ENCODE peak calls at places on chromosomes 6 and 20, in four cellular contexts. K, E, C and H are unnamed samples.

GRCh38 chr6:38501931-38502330 is 137.8 kb downstream of the BTBD9 start:
- DNase-seq in C (no peak), E (no peak), K (no peak), H (no peak)

GRCh38 chr6:113401231-113401630 is 455.9 kb upstream of the MARCKS start:
- DNase-seq in E (no peak), C (no peak), K (peak), H (no peak)

GRCh38 chr6:125250511-125250910 is 51.3 kb downstream of the HDDC2 start:
- DNase-seq in E (no peak), K (no peak), C (no peak), H (no peak)

GRCh38 chr6:106163966-106164877 is 78.1 kb downstream of the PRDM1 start:
- DNase-seq in E (no peak), K (peak), C (no peak), H (peak)

GRCh38 chr20:23371496-23371895 is 9.5 kb downstream of the GZF1 start:
- DNase-seq in K (no peak), C (no peak), E (no peak), H (no peak)

GRCh38 chr20:10641467-10641866 is 32.3 kb downstream of the JAG1 start:
- DNase-seq in K (no peak), E (no peak), C (no peak), H (no peak)

GRCh38 chr6:25578538-25578937 is 73.5 kb upstream of the SCGN start:
- DNase-seq in K (no peak), E (no peak), C (no peak), H (no peak)

GRCh38 chr20:51326241-51326819 is 216.2 kb downstream of the NFATC2 start:
- DNase-seq in K (peak), E (no peak), C (peak), H (no peak)

GRCh38 chr6:43978473-43979360 is 148.5 kb downstream of the MRPL14 start:
- DNase-seq in E (no peak), K (peak), C (peak), H (no peak)

GRCh38 chr6:66948106-66948505 is 1241.1 kb upstream of the EYS start:
- DNase-seq in E (peak), K (peak), C (no peak), H (peak)

GRCh38 chr20:46056970-46057855 is 28.2 kb downstream of the SLC12A5 start:
- DNase-seq in K (peak), E (peak), C (no peak), H (no peak)

GRCh38 chr20:50385733-50386640 is 124.2 kb upstream of the PTPN1 start:
- DNase-seq in E (no peak), K (no peak), C (no peak), H (no peak)

GRCh38 chr6:82617648-82618047 is 254.0 kb downstream of the TPBG start:
- DNase-seq in C (no peak), E (no peak), K (no peak), H (no peak)
- H3K4me3 ChIP-seq in C (no peak), E (no peak), K (no peak), H (no peak)

GRCh38 chr20:21398109-21398480 is 769 bp upstream of the NKX2-4 start:
- DNase-seq in K (no peak), E (no peak), C (no peak), H (no peak)

GRCh38 chr20:21398505-21399057 is 1.3 kb upstream of the NKX2-4 start:
- DNase-seq in K (no peak), C (no peak), E (no peak), H (no peak)

GRCh38 chr20:21396045-21396893 is 1.1 kb downstream of the NKX2-4 start:
- DNase-seq in E (peak), C (no peak), K (no peak), H (no peak)

GRCh38 chr20:21396921-21397340 is 395 bp downstream of the NKX2-4 start:
- DNase-seq in K (no peak), C (no peak), E (no peak), H (no peak)

GRCh38 chr20:21397341-21398108 is at the start of gene NKX2-4:
- DNase-seq in E (no peak), K (no peak), C (no peak), H (no peak)
- H3K4me3 ChIP-seq in E (no peak), K (no peak), C (no peak), H (no peak)

GRCh38 chr6:79077680-79078056 is 386 bp downstream of the PHIP start:
- DNase-seq in K (no peak), C (no peak), E (no peak), H (no peak)

GRCh38 chr6:79076881-79077641 is 993 bp downstream of the PHIP start:
- DNase-seq in K (peak), E (peak), C (peak), H (peak)

GRCh38 chr6:79082304-79082703 is 4.2 kb upstream of the PHIP start:
- DNase-seq in E (no peak), C (no peak), K (no peak), H (no peak)

GRCh38 chr6:79078057-79078969 is at the start of gene PHIP:
- DNase-seq in K (peak), E (peak), C (peak), H (peak)

DNA sequence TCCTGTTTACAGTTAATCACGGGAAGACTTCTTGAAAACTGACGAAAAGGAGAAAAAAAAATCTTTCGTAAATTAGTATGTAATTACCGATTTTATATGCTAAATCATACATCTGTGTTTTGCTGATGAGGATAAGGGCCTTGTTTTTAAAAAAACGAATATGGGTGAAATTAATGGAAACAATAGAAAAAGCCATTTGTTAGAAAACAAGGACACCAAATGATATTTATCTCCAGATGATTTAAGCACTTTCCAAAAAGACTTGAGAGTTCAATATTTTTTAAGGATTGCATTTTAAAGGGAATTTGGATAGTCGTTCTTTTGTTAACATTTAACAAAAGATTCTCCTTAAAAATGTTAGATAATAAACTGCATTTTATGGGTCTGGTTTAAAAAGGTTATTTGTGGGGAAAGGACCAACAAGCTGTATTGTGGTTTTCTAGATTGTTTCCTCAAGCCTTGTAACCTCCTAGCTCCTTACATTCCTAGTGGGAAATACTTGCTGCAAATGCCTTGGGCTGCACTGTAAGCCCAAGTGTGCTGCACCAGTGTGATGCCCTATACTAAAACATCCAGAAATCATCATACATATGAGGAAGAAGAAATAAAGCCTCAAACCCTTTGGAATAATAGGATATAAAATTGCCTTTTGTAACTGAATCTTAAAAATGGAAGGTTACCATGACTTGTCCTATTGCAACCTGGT is 1.5 kb upstream of the PHIP start:
- DNase-seq in K (peak), E (no peak), C (no peak), H (no peak)
- H3K4me3 ChIP-seq in K (peak), E (peak), C (peak), H (peak)

GRCh38 chr6:138161118-138161433 is 663 bp upstream of the ARFGEF3 start:
- DNase-seq in K (no peak), E (no peak), C (no peak), H (no peak)
- H3K4me3 ChIP-seq in K (peak), E (peak), C (peak), H (peak)